ENCODE peak calls at places on chromosomes 12 and 14, in ten cellular contexts. O is CD8-positive, alpha-beta memory T cell; Q is HCT116; V is substantia nigra; N is Karpas-422; Y is NCI-H2171 treated with DMSO at 0.1 percent for 48 hours; J is HS-5; L is GM13977; A is activated CD4-positive, CD25-positive, alpha-beta regulatory T cell; K is right lobe of liver. R is an unnamed sample.

GRCh38 chr14:65933400-65934068 is 521.0 kb downstream of the FUT8 start:
- DNase-seq in A (no peak), J (no peak), L (no peak), K (no peak), Q (no peak), Y (no peak), N (no peak), O (no peak), V (no peak), R (no peak)

GRCh38 chr14:53295985-53296582 is 143.0 kb upstream of the DDHD1 start:
- DNase-seq in L (peak), V (no peak), K (no peak), J (no peak), N (peak), O (peak), Y (peak), Q (peak), A (no peak), R (no peak)

GRCh38 chr12:87866602-87867292 is 162.5 kb downstream of the C12orf50 start:
- DNase-seq in A (no peak), O (no peak), L (no peak), Q (peak), Y (peak), V (no peak), K (no peak), N (peak), J (no peak), R (no peak)

GRCh38 chr12:81627336-81628189 is 131.6 kb downstream of the PPFIA2 start:
- DNase-seq in Q (peak), J (peak), N (peak), A (no peak), O (no peak), K (no peak), V (no peak), L (peak), Y (peak), R (no peak)

GRCh38 chr14:62189698-62190097 is 427.5 kb downstream of the SNAPC1 start:
- DNase-seq in J (no peak), L (no peak), O (no peak), Y (no peak), N (no peak), A (no peak), Q (no peak), V (no peak), K (no peak), R (peak)

GRCh38 chr12:109170335-109170734 is 53.9 kb downstream of the ACACB start:
- DNase-seq in N (no peak), A (no peak), Q (no peak), J (no peak), Y (no peak), V (no peak), K (no peak), O (no peak), L (no peak), R (no peak)

GRCh38 chr14:20989787-20990600 is at the start of gene METTL17:
- DNase-seq in L (peak), Y (peak), J (peak), Q (peak), V (peak), O (peak), N (peak), A (peak), K (peak), R (peak)

GRCh38 chr12:100789146-100789545 is 5.4 kb upstream of the ANO4 start:
- DNase-seq in J (no peak), V (no peak), Y (no peak), O (no peak), L (no peak), A (no peak), N (no peak), K (no peak), Q (no peak), R (no peak)

GRCh38 chr14:24277606-24278321 is 6.4 kb upstream of the RABGGTA start:
- DNase-seq in V (no peak), K (no peak), Y (no peak), J (no peak), L (no peak), N (peak), A (no peak), Q (no peak), O (no peak), R (no peak)

GRCh38 chr12:69024413-69024812 is 91.4 kb upstream of the CPM start:
- DNase-seq in O (no peak), A (no peak), Q (peak), V (no peak), N (no peak), J (no peak), Y (no peak), K (peak), L (no peak), R (no peak)

GRCh38 chr12:70719672-70720420 is 82.6 kb upstream of the PTPRB start:
- DNase-seq in L (peak), Q (no peak), K (no peak), J (no peak), N (peak), O (peak), Y (peak), V (no peak), A (no peak), R (peak)

GRCh38 chr12:49503674-49504180 is 35.1 kb upstream of the KCNH3 start:
- DNase-seq in N (no peak), Q (peak), J (no peak), Y (no peak), V (no peak), L (no peak), O (no peak), A (no peak), K (no peak), R (no peak)

GRCh38 chr12:2291182-2291832 is 238.5 kb downstream of the CACNA1C start:
- DNase-seq in K (no peak), N (peak), J (no peak), Q (peak), V (no peak), Y (peak), O (peak), A (no peak), L (peak), R (no peak)

GRCh38 chr14:64507376-64508156 is 3.0 kb downstream of the ZBTB1 start:
- DNase-seq in Q (no peak), L (no peak), O (no peak), N (peak), J (no peak), K (no peak), Y (no peak), V (no peak), A (peak), R (no peak)

GRCh38 chr12:107464644-107465043 is 221.0 kb upstream of the PWP1 start:
- DNase-seq in Q (no peak), J (no peak), V (no peak), O (no peak), K (no peak), Y (no peak), L (no peak), N (no peak), A (no peak), R (no peak)

GRCh38 chr14:61460063-61460462 is 138.7 kb downstream of the PRKCH start:
- DNase-seq in Q (no peak), N (no peak), L (no peak), A (no peak), K (no peak), Y (no peak), J (no peak), O (no peak), V (no peak), R (no peak)

GRCh38 chr12:20220339-20220738 is 148.0 kb upstream of the PDE3A start:
- DNase-seq in Y (peak), Q (peak), L (peak), O (no peak), V (no peak), A (no peak), J (no peak), N (peak), K (no peak), R (no peak)

GRCh38 chr12:48002773-48003218 is 1.5 kb downstream of the COL2A1 start:
- DNase-seq in K (peak), O (no peak), Y (peak), Q (no peak), J (no peak), N (no peak), V (no peak), A (no peak), L (no peak), R (peak)

GRCh38 chr14:35708072-35708471 is 101.0 kb downstream of the RALGAPA1 start:
- DNase-seq in L (no peak), A (no peak), V (no peak), O (no peak), N (no peak), Y (no peak), Q (no peak), K (no peak), J (no peak), R (no peak)

GRCh38 chr12:2578191-2578590 is 216.6 kb upstream of the FKBP4 start:
- DNase-seq in O (no peak), Y (no peak), A (no peak), J (no peak), N (no peak), Q (no peak), L (no peak), K (no peak), V (no peak), R (no peak)

GRCh38 chr14:105203057-105203494 is 22.0 kb upstream of the NUDT14 start:
- DNase-seq in V (peak), Y (peak), K (peak), Q (no peak), N (peak), L (peak), A (peak), O (peak), J (no peak), R (peak)

GRCh38 chr14:53509845-53510244 is 356.7 kb upstream of the DDHD1 start:
- DNase-seq in A (no peak), J (no peak), Q (no peak), N (no peak), O (no peak), K (no peak), L (no peak), V (no peak), Y (no peak), R (peak)

GRCh38 chr12:15831315-15831993 is 42.3 kb upstream of the EPS8 start:
- DNase-seq in L (no peak), A (no peak), V (no peak), Q (no peak), K (no peak), Y (no peak), N (no peak), O (no peak), J (no peak), R (no peak)

GRCh38 chr14:39977198-39977597 is 545.0 kb upstream of the FBXO33 start:
- DNase-seq in J (no peak), V (no peak), Y (no peak), O (no peak), L (no peak), K (no peak), Q (no peak), N (no peak), A (no peak), R (no peak)

GRCh38 chr12:113298472-113298817 is 36.5 kb downstream of the SLC8B1 start:
- DNase-seq in K (no peak), Q (no peak), A (no peak), Y (no peak), N (no peak), V (no peak), O (no peak), J (no peak), L (no peak), R (no peak)

GRCh38 chr14:37246427-37246829 is 48.7 kb downstream of the MIPOL1 start:
- DNase-seq in Q (peak), N (peak), K (no peak), Y (peak), V (no peak), A (no peak), O (peak), L (peak), J (no peak), R (no peak)

GRCh38 chr12:48003226-48004038 is 844 bp downstream of the COL2A1 start:
- DNase-seq in K (no peak), L (peak), A (no peak), V (no peak), Y (no peak), O (no peak), N (no peak), Q (no peak), J (no peak), R (no peak)

GRCh38 chr14:105382343-105383082 is 15.8 kb upstream of the TEX22 start:
- DNase-seq in K (no peak), N (no peak), A (no peak), L (no peak), J (no peak), Q (no peak), Y (no peak), V (no peak), O (no peak), R (no peak)

GRCh38 chr14:59330455-59330854 is 134.7 kb downstream of the GPR135 start:
- DNase-seq in J (no peak), L (peak), A (no peak), Y (no peak), Q (no peak), O (no peak), N (no peak), V (no peak), K (no peak), R (no peak)

GRCh38 chr12:125882141-125882540 is 816.9 kb downstream of the AACS start:
- DNase-seq in K (no peak), L (no peak), Q (no peak), V (no peak), J (no peak), O (no peak), N (no peak), Y (no peak), A (no peak), R (no peak)

GRCh38 chr14:103485504-103485903 is 37.1 kb downstream of the CKB start:
- DNase-seq in Y (no peak), O (no peak), L (no peak), N (no peak), V (no peak), A (no peak), J (no peak), K (no peak), Q (no peak), R (no peak)

GRCh38 chr14:104280085-104280901 is 141.9 kb downstream of the KIF26A start:
- DNase-seq in K (peak), A (no peak), L (no peak), J (no peak), N (no peak), V (no peak), Y (no peak), Q (no peak), O (no peak), R (no peak)

GRCh38 chr14:77284066-77284855 is 13.3 kb upstream of the NGB start:
- DNase-seq in J (no peak), K (no peak), Q (no peak), L (no peak), O (no peak), A (no peak), Y (peak), N (no peak), V (no peak), R (no peak)

GRCh38 chr14:89675590-89675989 is 258.6 kb upstream of the FOXN3 start:
- DNase-seq in L (no peak), Y (no peak), N (no peak), A (no peak), Q (no peak), V (no peak), K (no peak), O (no peak), J (no peak), R (no peak)

GRCh38 chr12:67426067-67426466 is 156.9 kb downstream of the CAND1 start:
- DNase-seq in Y (peak), Q (no peak), J (no peak), A (no peak), O (no peak), K (no peak), L (no peak), N (no peak), V (no peak), R (no peak)

GRCh38 chr12:113479578-113480335 is 8.1 kb upstream of the LHX5 start:
- DNase-seq in Q (no peak), A (no peak), J (no peak), N (no peak), O (no peak), Y (no peak), V (no peak), L (peak), K (no peak), R (no peak)

GRCh38 chr12:71627438-71628002 is 36.1 kb downstream of the ZFC3H1 start:
- DNase-seq in Q (no peak), A (no peak), V (no peak), L (no peak), Y (no peak), N (no peak), O (no peak), K (no peak), J (no peak), R (no peak)

GRCh38 chr12:110689002-110689600 is at the start of gene HVCN1:
- DNase-seq in O (peak), Q (no peak), A (peak), N (peak), Y (no peak), K (peak), L (peak), J (no peak), V (no peak), R (peak)

GRCh38 chr14:92780444-92780843 is 13.7 kb upstream of the GOLGA5 start:
- DNase-seq in A (no peak), Y (no peak), V (no peak), L (no peak), Q (no peak), O (no peak), K (no peak), J (peak), N (no peak), R (no peak)